ENCODE peak calls at places on chromosome 7, in four cellular contexts. F is heart right ventricle; N is CD8-positive, alpha-beta T cell; A is ascending aorta. T is an unnamed sample.

GRCh38 chr7:29042893-29043292 is 84.8 kb upstream of the TRIL start:
- DNase-seq in A (no peak), N (no peak), F (no peak), T (no peak)

GRCh38 chr7:139784643-139785042 is 6.8 kb upstream of the HIPK2 start:
- DNase-seq in N (no peak), A (no peak), F (no peak), T (no peak)

GRCh38 chr7:135684134-135684533 is 21.8 kb downstream of the STMP1 start:
- DNase-seq in N (no peak), F (no peak), A (no peak), T (no peak)

GRCh38 chr7:112996472-112996871 is 90.2 kb downstream of the GPR85 start:
- DNase-seq in F (no peak), N (no peak), A (no peak), T (no peak)

GRCh38 chr7:129875160-129875559 is 77.6 kb downstream of the UBE2H start:
- DNase-seq in A (no peak), N (no peak), F (no peak), T (no peak)

GRCh38 chr7:69981646-69982045 is 383.4 kb downstream of the AUTS2 start:
- DNase-seq in F (no peak), A (no peak), N (no peak), T (no peak)

GRCh38 chr7:46908770-46909169 is 673.1 kb downstream of the TNS3 start:
- DNase-seq in N (no peak), A (no peak), F (no peak), T (no peak)

GRCh38 chr7:140501941-140502340 is 22.6 kb upstream of the MKRN1 start:
- DNase-seq in A (no peak), N (no peak), F (no peak), T (no peak)

GRCh38 chr7:123557016-123557630 is 495 bp downstream of the NDUFA5 start:
- DNase-seq in F (no peak), A (no peak), N (no peak), T (no peak)

GRCh38 chr7:42244828-42245227 is 7.8 kb upstream of the GLI3 start:
- DNase-seq in N (no peak), A (no peak), F (no peak), T (no peak)

GRCh38 chr7:44561962-44562621 is 11.6 kb downstream of the DDX56 start:
- DNase-seq in N (no peak), A (no peak), F (no peak), T (peak; percentile 89)

GRCh38 chr7:50068026-50068425 is 25.0 kb downstream of the ZPBP start:
- DNase-seq in F (no peak), N (no peak), A (no peak), T (peak; percentile 54)

GRCh38 chr7:30917216-30917893 is 5.7 kb downstream of the AQP1 start:
- DNase-seq in N (no peak), F (no peak), A (no peak), T (no peak)

GRCh38 chr7:23696916-23697441 is 13.0 kb upstream of the STK31 start:
- DNase-seq in F (peak; percentile 49), A (peak; percentile 64), N (peak; percentile 37), T (peak; percentile 37)

GRCh38 chr7:36155811-36156361 is 2.8 kb downstream of the EEPD1 start:
- DNase-seq in N (no peak), F (peak; percentile 53), A (peak; percentile 71), T (peak; percentile 62)

GRCh38 chr7:92297736-92298135 is 52.0 kb downstream of the ANKIB1 start:
- DNase-seq in F (no peak), N (no peak), A (no peak), T (no peak)

GRCh38 chr7:107029061-107029763 is 15.3 kb upstream of the PRKAR2B start:
- DNase-seq in A (no peak), N (no peak), F (no peak), T (no peak)

GRCh38 chr7:130151591-130152269 is 53.5 kb downstream of the TMEM209 start:
- DNase-seq in N (peak; percentile 23), F (no peak), A (peak; percentile 21), T (no peak)

GRCh38 chr7:101390901-101391301 is 28.2 kb downstream of the COL26A1 start:
- DNase-seq in F (peak; percentile 40), N (peak; percentile 2), A (no peak), T (peak; percentile 83)

GRCh38 chr7:44962483-44963251 is 16.1 kb downstream of the MYO1G start:
- DNase-seq in F (no peak), A (no peak), N (no peak), T (no peak)

GRCh38 chr7:97075928-97076327 is 41.6 kb upstream of the SDHAF3 start:
- DNase-seq in F (no peak), N (no peak), A (no peak), T (no peak)

GRCh38 chr7:33062023-33062781 is at the start of gene NT5C3A:
- DNase-seq in F (peak; percentile 50), A (no peak), N (no peak), T (peak; percentile 35)

GRCh38 chr7:81990395-81990794 is 220.5 kb upstream of the HGF start:
- DNase-seq in A (no peak), F (no peak), N (no peak), T (no peak)

GRCh38 chr7:26861050-26861449 is 3.3 kb downstream of the SKAP2 start:
- DNase-seq in A (no peak), F (no peak), N (no peak), T (no peak)

GRCh38 chr7:79781716-79782115 is 328.2 kb upstream of the MAGI2 start:
- DNase-seq in F (no peak), N (no peak), A (no peak), T (no peak)

GRCh38 chr7:79785556-79785955 is 332.1 kb upstream of the MAGI2 start:
- DNase-seq in N (no peak), A (no peak), F (no peak), T (no peak)

GRCh38 chr7:79786187-79786586 is 332.7 kb upstream of the MAGI2 start:
- DNase-seq in F (no peak), N (no peak), A (no peak), T (no peak)

GRCh38 chr7:79782256-79782655 is 328.8 kb upstream of the MAGI2 start:
- DNase-seq in N (no peak), F (no peak), A (no peak), T (no peak)

GRCh38 chr7:79782906-79783305 is 329.4 kb upstream of the MAGI2 start:
- DNase-seq in F (no peak), A (no peak), N (no peak), T (no peak)
- TF ChIP-seq CTCF in F (no peak), A (no peak), N (no peak), T (no peak)

DNA sequence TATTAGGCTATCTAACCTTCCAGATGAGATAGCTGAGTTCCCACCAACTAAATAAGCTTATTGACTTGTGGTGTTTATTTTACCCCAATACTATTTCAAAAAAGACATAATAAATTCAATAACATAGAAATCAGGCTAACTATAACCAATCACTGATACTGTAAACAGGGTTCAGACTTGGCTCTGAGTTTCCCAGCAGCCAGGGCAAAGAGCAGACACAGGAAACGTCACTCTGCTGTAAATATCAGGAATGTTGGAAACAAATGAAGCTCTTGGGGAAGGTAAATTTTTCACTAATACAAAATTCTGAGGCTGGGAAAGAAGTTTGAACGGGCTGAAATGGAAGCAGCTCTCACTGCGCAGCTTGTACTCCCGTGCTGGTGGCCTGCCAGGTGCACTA is 114.6 kb downstream of the GALNT11 start:
- DNase-seq in N (no peak), A (no peak), F (no peak), T (no peak)
- H3K27ac ChIP-seq in N (no peak overlapping the region), A (no peak overlapping the region), F (no peak overlapping the region), T (no peak overlapping the region)

DNA sequence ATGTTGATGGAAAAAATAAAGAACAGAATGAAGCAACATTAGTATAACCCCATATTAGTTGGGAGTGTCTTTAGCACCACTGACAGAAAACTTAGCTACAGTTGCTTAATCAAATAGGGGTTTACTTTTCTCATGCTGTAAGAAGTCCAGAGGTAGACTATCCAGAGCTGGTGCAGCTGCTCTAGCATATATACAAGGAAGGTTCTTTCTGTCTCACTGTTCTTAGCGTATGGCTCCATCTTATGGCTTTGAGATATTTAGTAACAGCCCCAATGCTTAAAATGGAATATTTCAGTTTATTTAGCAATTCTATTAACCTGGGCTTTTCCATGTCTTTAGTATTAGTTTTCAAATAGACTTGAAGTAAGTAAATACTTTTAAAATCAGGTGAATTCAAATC is 15.2 kb upstream of the WNT2 start:
- DNase-seq in F (no peak), N (no peak), A (no peak), T (no peak)
- TF ChIP-seq CTCF in F (no peak), N (no peak), A (no peak), T (no peak)

DNA sequence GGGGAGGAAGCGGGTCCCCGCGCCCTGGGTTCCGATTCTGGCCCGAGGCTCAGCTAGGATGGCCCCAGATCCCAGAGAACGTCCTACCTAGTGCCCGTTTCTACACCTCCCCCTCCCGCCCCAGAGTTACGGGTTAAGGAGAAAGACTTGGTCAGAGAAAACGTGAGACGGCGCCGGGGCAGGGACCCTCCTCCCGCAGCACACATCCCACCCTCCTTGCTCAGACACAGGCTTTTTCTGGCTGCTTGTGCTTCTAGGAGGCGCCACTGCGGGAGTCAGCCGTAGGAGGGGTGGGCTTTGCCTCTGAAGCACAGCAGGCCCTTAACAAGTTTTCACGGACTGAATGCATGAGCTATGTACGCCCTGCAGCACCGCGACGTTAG is 104.9 kb upstream of the LEP start:
- DNase-seq in A (no peak), F (no peak), N (no peak), T (no peak)
- H3K27ac ChIP-seq in A (no peak overlapping the region), F (no peak overlapping the region), N (no peak overlapping the region), T (no peak overlapping the region)

T was measured in Peyer's patch.